ENCODE peak calls at places on chromosomes 1 and 21, in seven cellular contexts. One of them, this sample, is unnamed.

GRCh38 chr1:1956101-1956500 is 37.0 kb upstream of the TMEM52 start:
- DNase-seq in CD8-positive, alpha-beta T cell: no peak
- DNase-seq in esophagus muscularis mucosa: no peak
- DNase-seq in thoracic aorta: no peak
- DNase-seq in fibroblast of mammary gland: no peak
- DNase-seq in WTC11: no peak
- DNase-seq in heart right ventricle: no peak
- DNase-seq in this sample: no peak

GRCh38 chr1:19416919-19417441 is 68.4 kb downstream of the CAPZB start:
- DNase-seq in CD8-positive, alpha-beta T cell: no peak
- DNase-seq in esophagus muscularis mucosa: no peak
- DNase-seq in thoracic aorta: no peak
- DNase-seq in fibroblast of mammary gland: no peak
- DNase-seq in WTC11: no peak
- DNase-seq in heart right ventricle: no peak
- DNase-seq in this sample: no peak

GRCh38 chr1:235102993-235103411 is 25.6 kb downstream of the TOMM20 start:
- DNase-seq in CD8-positive, alpha-beta T cell: peak; percentile 35
- DNase-seq in esophagus muscularis mucosa: no peak
- DNase-seq in thoracic aorta: no peak
- DNase-seq in fibroblast of mammary gland: peak; percentile 30
- DNase-seq in WTC11: no peak
- DNase-seq in heart right ventricle: no peak
- DNase-seq in this sample: no peak

GRCh38 chr1:80375662-80376061 is 1369.1 kb upstream of the ADGRL4 start:
- DNase-seq in CD8-positive, alpha-beta T cell: no peak
- DNase-seq in esophagus muscularis mucosa: no peak
- DNase-seq in thoracic aorta: no peak
- DNase-seq in fibroblast of mammary gland: peak; percentile 85
- DNase-seq in WTC11: no peak
- DNase-seq in heart right ventricle: no peak
- DNase-seq in this sample: no peak

GRCh38 chr1:160681067-160681890 is 30.3 kb downstream of the CD48 start:
- DNase-seq in CD8-positive, alpha-beta T cell: peak; percentile 92
- DNase-seq in esophagus muscularis mucosa: no peak
- DNase-seq in thoracic aorta: no peak
- DNase-seq in fibroblast of mammary gland: peak; percentile 32
- DNase-seq in WTC11: peak; percentile 93
- DNase-seq in heart right ventricle: peak; percentile 67
- DNase-seq in this sample: peak; percentile 56

GRCh38 chr1:201792534-201793305 is 36.2 kb upstream of the IPO9 start:
- DNase-seq in CD8-positive, alpha-beta T cell: no peak
- DNase-seq in esophagus muscularis mucosa: peak; percentile 96
- DNase-seq in thoracic aorta: peak; percentile 30
- DNase-seq in fibroblast of mammary gland: peak; percentile 90
- DNase-seq in WTC11: peak; percentile 85
- DNase-seq in heart right ventricle: peak; percentile 56
- DNase-seq in this sample: peak; percentile 79

GRCh38 chr1:67850151-67850551 is 16.9 kb upstream of the GNG12 start:
- DNase-seq in CD8-positive, alpha-beta T cell: no peak
- DNase-seq in esophagus muscularis mucosa: no peak
- DNase-seq in thoracic aorta: no peak
- DNase-seq in fibroblast of mammary gland: peak; percentile 68
- DNase-seq in WTC11: no peak
- DNase-seq in heart right ventricle: no peak
- DNase-seq in this sample: no peak

GRCh38 chr1:153180556-153180955 is 22.7 kb upstream of the LELP1 start:
- DNase-seq in CD8-positive, alpha-beta T cell: no peak
- DNase-seq in esophagus muscularis mucosa: no peak
- DNase-seq in thoracic aorta: no peak
- DNase-seq in fibroblast of mammary gland: no peak
- DNase-seq in WTC11: no peak
- DNase-seq in heart right ventricle: no peak
- DNase-seq in this sample: no peak

GRCh38 chr21:37593015-37593414 is 226.4 kb downstream of the DYRK1A start:
- DNase-seq in CD8-positive, alpha-beta T cell: no peak
- DNase-seq in esophagus muscularis mucosa: peak; percentile 86
- DNase-seq in thoracic aorta: no peak
- DNase-seq in fibroblast of mammary gland: no peak
- DNase-seq in WTC11: peak; percentile 83
- DNase-seq in heart right ventricle: no peak
- DNase-seq in this sample: no peak

GRCh38 chr1:184555665-184556641 is 169.1 kb downstream of the C1orf21 start:
- DNase-seq in CD8-positive, alpha-beta T cell: no peak
- DNase-seq in esophagus muscularis mucosa: no peak
- DNase-seq in thoracic aorta: no peak
- DNase-seq in fibroblast of mammary gland: no peak
- DNase-seq in WTC11: no peak
- DNase-seq in heart right ventricle: no peak
- DNase-seq in this sample: no peak

DNA sequence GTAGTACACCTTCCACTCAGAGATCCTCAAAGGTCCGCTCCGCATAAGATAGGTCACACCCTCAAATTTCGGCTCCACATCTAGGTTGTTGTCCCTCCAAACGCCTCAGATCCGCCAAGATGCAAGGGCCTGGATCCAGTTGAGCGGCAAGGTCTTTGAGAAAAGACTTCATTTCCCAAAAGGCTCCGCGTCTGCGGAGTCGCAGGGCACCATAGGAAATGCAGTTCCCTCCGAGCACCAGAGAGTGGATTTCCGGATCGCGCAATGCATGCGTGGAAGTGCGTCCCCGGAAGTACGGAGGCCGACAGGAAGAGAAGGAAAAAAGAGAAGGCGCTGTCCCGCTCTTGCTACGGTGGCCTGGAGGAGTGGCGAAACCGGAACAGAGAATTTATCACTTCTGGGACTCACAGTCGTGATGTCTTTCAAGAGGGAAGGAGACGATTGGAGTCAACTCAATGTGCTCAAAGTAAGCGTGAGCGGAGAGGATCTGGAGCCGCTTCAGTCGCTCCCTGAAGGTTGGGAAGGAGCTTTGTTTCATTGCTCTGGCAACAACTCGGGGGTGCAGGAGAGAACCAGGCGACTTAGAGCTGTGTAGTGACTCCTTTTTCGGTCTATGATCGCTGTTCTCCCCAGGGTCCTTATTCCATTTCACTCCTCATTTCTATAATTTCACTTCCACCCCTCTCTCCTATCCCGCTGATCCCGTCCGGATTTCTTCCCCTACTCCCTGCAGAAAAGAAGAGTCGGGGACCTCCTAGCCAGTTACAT is at the start of the genes LYSMD1 and SCNM1:
- DNase-seq in CD8-positive, alpha-beta T cell: peak; percentile 98
- DNase-seq in esophagus muscularis mucosa: peak; percentile 99
- DNase-seq in thoracic aorta: peak; percentile 93
- DNase-seq in fibroblast of mammary gland: peak; percentile 99
- DNase-seq in WTC11: peak; percentile 92
- DNase-seq in heart right ventricle: peak; percentile 91
- DNase-seq in this sample: peak; percentile 91
- TF ChIP-seq CTCF in CD8-positive, alpha-beta T cell: no peak
- TF ChIP-seq CTCF in esophagus muscularis mucosa: peak; percentile 47
- TF ChIP-seq CTCF in thoracic aorta: no peak
- TF ChIP-seq CTCF in fibroblast of mammary gland: no peak
- TF ChIP-seq CTCF in WTC11: no peak
- TF ChIP-seq CTCF in heart right ventricle: no peak
- TF ChIP-seq CTCF in this sample: no peak

DNA sequence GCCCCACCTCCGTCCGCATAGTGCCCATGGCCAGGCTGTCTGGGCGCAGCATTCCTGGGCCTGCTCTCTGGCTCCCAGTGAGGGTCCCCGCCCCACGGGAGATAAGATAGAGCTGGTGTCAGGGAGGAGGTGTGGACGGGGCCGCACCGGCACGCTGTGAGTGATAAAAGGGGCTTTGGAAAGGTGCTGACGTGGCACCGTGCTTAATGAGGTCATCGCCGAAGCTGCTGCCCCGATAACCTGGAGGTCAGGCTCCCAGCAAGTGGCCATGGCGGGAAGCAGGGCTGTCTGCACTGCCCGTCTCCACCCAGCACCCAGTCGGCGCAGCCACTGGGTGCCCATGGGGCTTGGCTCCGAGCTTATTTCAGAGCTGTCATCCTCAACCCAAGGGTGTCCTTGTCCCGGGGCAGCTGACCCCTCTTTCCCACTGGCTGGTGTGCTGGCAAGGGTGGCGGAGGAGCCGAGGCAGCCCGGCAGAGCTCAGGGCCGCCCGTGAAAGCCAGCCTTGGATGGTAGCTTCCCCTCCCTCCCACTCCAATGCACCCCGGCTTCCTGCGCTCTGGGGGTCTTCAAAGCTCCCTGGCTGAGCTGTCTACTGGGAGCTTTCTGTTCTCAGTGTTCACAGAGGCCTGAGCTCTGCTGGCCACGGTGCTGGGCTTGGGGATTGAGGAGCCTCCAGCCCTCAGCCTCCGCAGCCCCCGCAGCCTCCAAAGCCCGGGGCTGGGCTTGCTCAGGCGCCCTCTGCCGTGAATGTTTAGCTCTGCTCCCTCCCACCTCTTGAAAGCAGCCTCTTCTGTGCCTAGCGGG is 105.1 kb upstream of the ARHGEF16 start:
- DNase-seq in CD8-positive, alpha-beta T cell: no peak
- DNase-seq in esophagus muscularis mucosa: no peak
- DNase-seq in thoracic aorta: no peak
- DNase-seq in fibroblast of mammary gland: no peak
- DNase-seq in WTC11: no peak
- DNase-seq in heart right ventricle: peak; percentile 82
- DNase-seq in this sample: no peak
- TF ChIP-seq CTCF in CD8-positive, alpha-beta T cell: no peak
- TF ChIP-seq CTCF in esophagus muscularis mucosa: no peak
- TF ChIP-seq CTCF in thoracic aorta: no peak
- TF ChIP-seq CTCF in fibroblast of mammary gland: peak; percentile 5
- TF ChIP-seq CTCF in WTC11: no peak
- TF ChIP-seq CTCF in heart right ventricle: peak; percentile 22
- TF ChIP-seq CTCF in this sample: no peak

DNA sequence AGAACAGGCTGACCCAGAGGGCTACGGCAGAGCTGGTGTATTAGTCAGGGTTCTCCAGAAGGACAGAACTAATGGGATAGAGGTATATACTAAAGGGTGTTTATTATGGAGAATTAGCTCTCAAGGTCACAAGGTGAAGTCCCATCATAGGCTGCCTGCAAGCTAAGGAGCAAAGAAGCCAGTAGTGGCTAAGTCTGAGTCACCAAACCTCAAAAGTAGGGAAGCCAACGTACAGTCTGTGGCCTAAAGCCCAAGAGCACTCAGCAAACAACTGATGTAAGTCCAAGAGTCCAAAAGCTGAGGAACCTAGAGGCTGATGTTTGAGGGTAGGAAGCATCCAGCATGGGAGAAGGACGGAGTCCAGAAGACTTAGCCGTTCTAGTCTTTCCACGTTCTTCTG is 179.2 kb downstream of the BACH1 start:
- DNase-seq in CD8-positive, alpha-beta T cell: no peak
- DNase-seq in esophagus muscularis mucosa: no peak
- DNase-seq in thoracic aorta: no peak
- DNase-seq in fibroblast of mammary gland: peak; percentile 86
- DNase-seq in WTC11: no peak
- DNase-seq in heart right ventricle: no peak
- DNase-seq in this sample: no peak
- TF ChIP-seq CTCF in CD8-positive, alpha-beta T cell: no peak
- TF ChIP-seq CTCF in esophagus muscularis mucosa: no peak
- TF ChIP-seq CTCF in thoracic aorta: no peak
- TF ChIP-seq CTCF in fibroblast of mammary gland: no peak
- TF ChIP-seq CTCF in WTC11: no peak
- TF ChIP-seq CTCF in heart right ventricle: no peak
- TF ChIP-seq CTCF in this sample: no peak

GRCh38 chr1:234069760-234070159 is 165.3 kb downstream of the SLC35F3 start:
- DNase-seq in CD8-positive, alpha-beta T cell: no peak
- DNase-seq in esophagus muscularis mucosa: no peak
- DNase-seq in thoracic aorta: no peak
- DNase-seq in fibroblast of mammary gland: no peak
- DNase-seq in WTC11: no peak
- DNase-seq in heart right ventricle: no peak
- DNase-seq in this sample: no peak
- TF ChIP-seq CTCF in CD8-positive, alpha-beta T cell: no peak
- TF ChIP-seq CTCF in esophagus muscularis mucosa: no peak
- TF ChIP-seq CTCF in thoracic aorta: no peak
- TF ChIP-seq CTCF in fibroblast of mammary gland: no peak
- TF ChIP-seq CTCF in WTC11: no peak
- TF ChIP-seq CTCF in heart right ventricle: no peak
- TF ChIP-seq CTCF in this sample: no peak

GRCh38 chr1:150235436-150235851 is 468 bp downstream of the ANP32E start:
- DNase-seq in CD8-positive, alpha-beta T cell: peak; percentile 45
- DNase-seq in esophagus muscularis mucosa: peak; percentile 90
- DNase-seq in thoracic aorta: no peak
- DNase-seq in fibroblast of mammary gland: peak; percentile 20
- DNase-seq in WTC11: no peak
- DNase-seq in heart right ventricle: no peak
- DNase-seq in this sample: peak; percentile 39

GRCh38 chr1:150233359-150234308 is 2.3 kb downstream of the ANP32E start:
- DNase-seq in CD8-positive, alpha-beta T cell: peak; percentile 30
- DNase-seq in esophagus muscularis mucosa: peak; percentile 91
- DNase-seq in thoracic aorta: no peak
- DNase-seq in fibroblast of mammary gland: peak; percentile 40
- DNase-seq in WTC11: no peak
- DNase-seq in heart right ventricle: no peak
- DNase-seq in this sample: peak; percentile 25

GRCh38 chr1:150234309-150234646 is 1.6 kb downstream of the ANP32E start:
- DNase-seq in CD8-positive, alpha-beta T cell: no peak
- DNase-seq in esophagus muscularis mucosa: no peak
- DNase-seq in thoracic aorta: no peak
- DNase-seq in fibroblast of mammary gland: no peak
- DNase-seq in WTC11: no peak
- DNase-seq in heart right ventricle: no peak
- DNase-seq in this sample: no peak

GRCh38 chr1:150235852-150236613 is at the start of gene ANP32E:
- DNase-seq in CD8-positive, alpha-beta T cell: peak; percentile 96
- DNase-seq in esophagus muscularis mucosa: peak; percentile 99
- DNase-seq in thoracic aorta: peak; percentile 88
- DNase-seq in fibroblast of mammary gland: peak; percentile 100
- DNase-seq in WTC11: peak; percentile 93
- DNase-seq in heart right ventricle: peak; percentile 91
- DNase-seq in this sample: peak; percentile 97

GRCh38 chr1:150234647-150235435 is 1.1 kb downstream of the ANP32E start:
- DNase-seq in CD8-positive, alpha-beta T cell: peak; percentile 86
- DNase-seq in esophagus muscularis mucosa: peak; percentile 93
- DNase-seq in thoracic aorta: no peak
- DNase-seq in fibroblast of mammary gland: peak; percentile 55
- DNase-seq in WTC11: peak; percentile 81
- DNase-seq in heart right ventricle: peak; percentile 82
- DNase-seq in this sample: peak; percentile 89
- TF ChIP-seq CTCF in CD8-positive, alpha-beta T cell: no peak
- TF ChIP-seq CTCF in esophagus muscularis mucosa: no peak
- TF ChIP-seq CTCF in thoracic aorta: no peak
- TF ChIP-seq CTCF in fibroblast of mammary gland: no peak
- TF ChIP-seq CTCF in WTC11: no peak
- TF ChIP-seq CTCF in heart right ventricle: no peak
- TF ChIP-seq CTCF in this sample: no peak

DNA sequence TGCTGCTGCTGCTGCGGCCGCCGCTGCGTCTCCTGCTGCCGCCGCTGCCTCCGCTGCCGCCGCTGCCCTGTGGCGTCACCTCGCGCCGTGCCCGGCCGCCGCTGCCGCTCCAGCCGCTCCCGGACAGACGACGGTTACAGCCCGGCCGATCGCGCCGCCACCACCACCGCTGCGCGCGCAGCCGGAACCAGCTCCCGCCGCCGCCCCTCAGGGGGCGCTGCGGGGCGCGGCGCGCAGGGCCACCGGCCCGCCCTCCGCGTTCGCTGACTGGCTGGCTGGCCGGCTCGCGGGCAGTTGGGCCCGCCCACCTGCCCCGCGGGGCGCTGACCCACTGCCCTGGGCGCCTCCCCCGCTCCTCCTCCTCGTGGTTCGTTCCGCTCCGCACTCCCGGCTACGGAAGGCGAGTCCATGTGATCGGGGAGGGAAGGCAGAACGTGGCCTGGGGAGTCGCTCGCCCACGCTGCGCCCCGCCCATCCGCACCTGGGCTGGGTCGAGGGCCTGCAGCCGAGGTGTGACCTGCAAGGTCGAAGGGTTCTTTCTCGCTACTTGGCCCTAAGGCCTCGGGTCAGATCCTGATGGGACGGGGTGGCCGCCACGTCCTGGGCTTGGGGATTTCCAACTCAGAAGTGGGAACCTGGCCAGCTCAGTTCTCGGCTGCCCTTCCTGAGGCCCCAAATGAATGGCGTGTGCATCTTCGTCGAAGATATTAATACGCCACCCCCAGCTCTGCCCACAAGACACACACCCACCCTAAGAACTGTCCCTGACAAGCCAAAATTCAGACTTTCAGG is at the start of gene PTP4A2:
- DNase-seq in CD8-positive, alpha-beta T cell: peak; percentile 67
- DNase-seq in esophagus muscularis mucosa: peak; percentile 97
- DNase-seq in thoracic aorta: peak; percentile 70
- DNase-seq in fibroblast of mammary gland: peak; percentile 93
- DNase-seq in WTC11: peak; percentile 97
- DNase-seq in heart right ventricle: peak; percentile 94
- DNase-seq in this sample: peak; percentile 98
- TF ChIP-seq CTCF in CD8-positive, alpha-beta T cell: peak; percentile 43
- TF ChIP-seq CTCF in esophagus muscularis mucosa: peak; percentile 79
- TF ChIP-seq CTCF in thoracic aorta: no peak
- TF ChIP-seq CTCF in fibroblast of mammary gland: no peak
- TF ChIP-seq CTCF in WTC11: no peak
- TF ChIP-seq CTCF in heart right ventricle: peak; percentile 35
- TF ChIP-seq CTCF in this sample: peak; percentile 70

This sample was measured in GM20000.